ENCODE peak calls at places on chromosomes 1 and 21, in nine cellular contexts. Q is fibroblast of lung, W is psoas muscle, B is fibroblast of pulmonary artery, T is AG09309, D is Panc1, H is lower lobe of right lung, I is heart left ventricle, F is breast epithelium. C is an unnamed sample.

GRCh38 chr1:191588905-191589304 is 569.4 kb upstream of the RGS18 start:
- DNase-seq in Q (no peak), W (no peak), B (no peak), T (no peak), D (no peak), H (no peak), I (no peak), F (no peak), C (no peak)

GRCh38 chr1:8780405-8780804 is 37.0 kb downstream of the RERE start:
- DNase-seq in Q (no peak), W (no peak), B (no peak), T (no peak), D (no peak), H (no peak), I (no peak), F (no peak), C (no peak)

GRCh38 chr1:168623003-168623828 is 46.8 kb downstream of the XCL1 start:
- DNase-seq in Q (peak), W (peak), B (peak), T (peak), D (no peak), H (no peak), I (peak), F (no peak), C (no peak)

GRCh38 chr1:173149887-173150286 is 57.2 kb downstream of the TNFSF4 start:
- DNase-seq in Q (peak), W (no peak), B (peak), T (peak), D (no peak), H (no peak), I (no peak), F (no peak), C (peak)

GRCh38 chr1:26723013-26723991 is 27.5 kb downstream of the ARID1A start:
- DNase-seq in Q (peak), W (peak), B (peak), T (peak), D (no peak), H (peak), I (peak), F (peak), C (peak)

GRCh38 chr1:108051625-108052382 is 86.8 kb upstream of the VAV3 start:
- DNase-seq in Q (no peak), W (no peak), B (no peak), T (no peak), D (no peak), H (no peak), I (no peak), F (no peak), C (no peak)

GRCh38 chr1:240092301-240093119 is 827 bp downstream of the FMN2 start:
- DNase-seq in Q (peak), W (no peak), B (peak), T (no peak), D (no peak), H (no peak), I (no peak), F (no peak), C (no peak)

GRCh38 chr21:43361127-43361492 is 65.8 kb downstream of the SIK1 start:
- DNase-seq in Q (no peak), W (peak), B (no peak), T (no peak), D (no peak), H (no peak), I (peak), F (no peak), C (no peak)

GRCh38 chr1:204848579-204848978 is 22.1 kb upstream of the NFASC start:
- DNase-seq in Q (no peak), W (no peak), B (no peak), T (no peak), D (no peak), H (no peak), I (no peak), F (no peak), C (no peak)

GRCh38 chr1:17434591-17434990 is 4.9 kb downstream of the RCC2 start:
- DNase-seq in Q (no peak), W (no peak), B (no peak), T (no peak), D (no peak), H (no peak), I (no peak), F (no peak), C (no peak)

GRCh38 chr21:44913425-44914175 is 7.1 kb downstream of the ITGB2 start:
- DNase-seq in Q (no peak), W (no peak), B (no peak), T (no peak), D (no peak), H (peak), I (peak), F (no peak), C (no peak)

GRCh38 chr1:163094182-163094581 is 25.0 kb downstream of the RGS4 start:
- DNase-seq in Q (peak), W (no peak), B (no peak), T (no peak), D (no peak), H (no peak), I (no peak), F (no peak), C (no peak)

GRCh38 chr1:223776075-223776814 is 63.9 kb downstream of the CAPN2 start:
- DNase-seq in Q (peak), W (no peak), B (peak), T (peak), D (peak), H (no peak), I (peak), F (no peak), C (peak)

GRCh38 chr1:16209847-16210407 is 2.5 kb downstream of the ARHGEF19 start:
- DNase-seq in Q (peak), W (no peak), B (no peak), T (no peak), D (no peak), H (no peak), I (no peak), F (no peak), C (no peak)

GRCh38 chr1:234726359-234726836 is 116.4 kb upstream of the IRF2BP2 start:
- DNase-seq in Q (no peak), W (peak), B (no peak), T (no peak), D (no peak), H (no peak), I (peak), F (no peak), C (no peak)

GRCh38 chr1:242002072-242002471 is 3.2 kb upstream of the MAP1LC3C start:
- DNase-seq in Q (peak), W (no peak), B (no peak), T (no peak), D (no peak), H (no peak), I (no peak), F (no peak), C (no peak)

GRCh38 chr21:41604583-41605041 is 96.7 kb upstream of the TMPRSS2 start:
- DNase-seq in Q (no peak), W (no peak), B (no peak), T (no peak), D (no peak), H (no peak), I (no peak), F (no peak), C (no peak)

GRCh38 chr1:58500036-58500435 is 46.5 kb downstream of the OMA1 start:
- DNase-seq in Q (no peak), W (no peak), B (no peak), T (no peak), D (no peak), H (no peak), I (no peak), F (no peak), C (no peak)

GRCh38 chr1:1359668-1360468 is 1.5 kb upstream of the MXRA8 start:
- DNase-seq in Q (peak), W (peak), B (no peak), T (peak), D (no peak), H (no peak), I (peak), F (peak), C (peak)

GRCh38 chr1:9105336-9105867 is 23.5 kb downstream of the GPR157 start:
- DNase-seq in Q (no peak), W (no peak), B (no peak), T (no peak), D (no peak), H (no peak), I (no peak), F (peak), C (no peak)

GRCh38 chr1:35646043-35646442 is 4.7 kb upstream of the PSMB2 start:
- DNase-seq in Q (no peak), W (no peak), B (no peak), T (no peak), D (no peak), H (no peak), I (no peak), F (no peak), C (no peak)
- TF ChIP-seq CTCF in Q (no peak), W (no peak), B (no peak), T (peak), D (peak), H (no peak), I (no peak), F (no peak), C (no peak)

GRCh38 chr1:21620461-21620860 is 48.7 kb downstream of the RAP1GAP start:
- DNase-seq in Q (no peak), W (no peak), B (no peak), T (no peak), D (no peak), H (no peak), I (peak), F (no peak), C (no peak)

GRCh38 chr1:21623411-21623961 is 45.7 kb downstream of the RAP1GAP start:
- DNase-seq in Q (no peak), W (no peak), B (no peak), T (no peak), D (no peak), H (peak), I (no peak), F (peak), C (no peak)

GRCh38 chr1:21621051-21621450 is 48.1 kb downstream of the RAP1GAP start:
- DNase-seq in Q (no peak), W (no peak), B (no peak), T (no peak), D (no peak), H (no peak), I (no peak), F (no peak), C (no peak)

GRCh38 chr1:21622466-21623315 is 46.5 kb downstream of the RAP1GAP start:
- DNase-seq in Q (no peak), W (no peak), B (no peak), T (no peak), D (no peak), H (peak), I (no peak), F (no peak), C (no peak)

DNA sequence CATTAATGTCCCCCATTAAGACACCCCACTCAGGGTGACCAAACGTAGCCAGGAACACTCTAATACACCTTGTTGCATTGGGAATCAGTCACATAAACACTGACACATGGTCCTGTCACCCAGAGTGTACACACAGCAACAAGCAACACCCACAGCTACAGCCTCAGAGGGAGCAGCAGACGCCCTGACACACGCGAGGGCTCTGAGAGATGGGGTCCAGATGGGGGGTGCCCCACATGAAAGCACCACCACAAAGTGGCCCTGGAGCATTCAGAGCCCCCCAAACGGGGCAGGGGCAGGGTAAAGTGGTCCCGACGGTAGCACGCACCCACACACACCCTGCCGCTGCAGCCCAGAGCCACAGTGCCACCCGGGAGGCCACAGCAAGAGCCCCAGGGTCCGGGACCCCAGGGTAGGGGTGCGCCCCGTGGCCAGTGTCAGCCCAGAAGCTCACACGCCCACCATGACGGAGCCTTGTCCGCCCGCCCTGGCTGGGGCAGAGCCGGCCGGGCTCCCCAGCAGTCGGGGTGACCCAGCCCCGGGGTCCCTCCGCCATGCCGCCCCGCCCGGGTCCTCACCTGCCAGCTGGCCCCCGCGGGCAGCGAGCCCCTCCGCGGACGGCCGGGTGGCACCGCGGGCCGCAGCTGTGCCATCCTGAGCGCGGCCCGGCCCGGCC is 47.3 kb downstream of the RAP1GAP start:
- DNase-seq in Q (no peak), W (no peak), B (no peak), T (no peak), D (no peak), H (no peak), I (no peak), F (no peak), C (no peak)
- H3K4me3 ChIP-seq in Q (no peak), W (peak), B (no peak), T (no peak), D (peak), H (peak), I (peak), F (no peak), C (no peak)

DNA sequence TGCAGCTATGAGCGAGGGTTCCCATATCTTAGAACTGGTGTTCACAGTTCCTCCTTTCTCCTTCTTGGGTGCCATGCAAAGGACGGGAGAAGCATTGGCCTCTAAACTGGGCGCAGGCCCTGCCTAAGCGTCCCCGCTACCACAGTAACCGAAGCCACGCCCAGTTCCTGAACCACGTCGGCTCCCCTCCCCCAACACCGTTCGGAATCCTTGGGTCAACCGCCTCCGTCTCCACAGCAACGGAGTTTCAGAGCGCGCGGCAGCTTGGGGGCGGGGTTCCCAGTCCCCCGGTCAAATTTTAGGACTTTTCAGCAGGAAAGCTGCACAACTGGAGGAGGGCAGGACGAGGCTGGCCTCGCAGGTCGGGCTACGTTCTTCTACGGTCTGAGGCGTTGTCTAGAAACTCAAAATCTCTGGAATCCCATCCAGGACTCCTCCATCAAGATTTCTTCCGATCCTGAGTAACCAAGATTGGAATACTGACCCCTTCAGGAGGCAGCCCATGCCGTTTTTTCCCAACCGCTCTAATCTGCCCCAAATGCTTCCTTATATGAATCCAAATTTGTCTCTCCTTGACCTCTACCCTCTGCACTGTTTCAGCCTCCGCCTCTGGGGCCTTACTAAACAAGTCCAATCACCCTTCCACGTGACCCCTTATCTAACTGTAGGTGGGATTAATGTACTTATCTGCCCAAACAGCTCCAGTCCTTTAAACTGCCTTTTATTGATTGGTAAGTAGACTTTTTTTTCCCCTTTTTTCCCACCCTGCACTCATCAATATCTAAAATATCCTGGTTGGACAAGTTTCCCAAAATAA is at the start of gene SPAG17:
- DNase-seq in Q (peak), W (peak), B (peak), T (no peak), D (no peak), H (peak), I (peak), F (peak), C (no peak)
- TF ChIP-seq CTCF in Q (peak), W (no peak), B (peak), T (peak), D (peak), H (no peak), I (no peak), F (no peak), C (peak)

GRCh38 chr1:44895919-44896734 is 53.1 kb upstream of the PTCH2 start:
- DNase-seq in Q (peak), W (no peak), B (no peak), T (no peak), D (no peak), H (no peak), I (no peak), F (no peak), C (no peak)
- H3K4me3 ChIP-seq in Q (no peak), W (no peak), B (no peak), T (no peak), D (no peak), H (no peak), I (no peak), F (no peak), C (no peak)

GRCh38 chr1:6580588-6581270 is 935 bp downstream of the ZBTB48 start:
- DNase-seq in Q (no peak), W (peak), B (no peak), T (no peak), D (no peak), H (peak), I (peak), F (no peak), C (no peak)
- TF ChIP-seq CTCF in Q (peak), W (peak), B (no peak), T (peak), D (no peak), H (no peak), I (no peak), F (no peak), C (no peak)

GRCh38 chr1:150807257-150807637 is 813 bp downstream of the CTSK start:
- DNase-seq in Q (no peak), W (no peak), B (no peak), T (no peak), D (no peak), H (no peak), I (no peak), F (no peak), C (no peak)

GRCh38 chr1:150805899-150806298 is 2.2 kb downstream of the CTSK start:
- DNase-seq in Q (no peak), W (no peak), B (no peak), T (no peak), D (no peak), H (no peak), I (no peak), F (no peak), C (no peak)

GRCh38 chr1:150808851-150809250 is 791 bp upstream of the CTSK start:
- DNase-seq in Q (no peak), W (no peak), B (no peak), T (no peak), D (no peak), H (no peak), I (no peak), F (no peak), C (no peak)

GRCh38 chr1:150808134-150808533 is at the start of gene CTSK:
- DNase-seq in Q (no peak), W (no peak), B (no peak), T (no peak), D (no peak), H (no peak), I (no peak), F (no peak), C (no peak)

DNA sequence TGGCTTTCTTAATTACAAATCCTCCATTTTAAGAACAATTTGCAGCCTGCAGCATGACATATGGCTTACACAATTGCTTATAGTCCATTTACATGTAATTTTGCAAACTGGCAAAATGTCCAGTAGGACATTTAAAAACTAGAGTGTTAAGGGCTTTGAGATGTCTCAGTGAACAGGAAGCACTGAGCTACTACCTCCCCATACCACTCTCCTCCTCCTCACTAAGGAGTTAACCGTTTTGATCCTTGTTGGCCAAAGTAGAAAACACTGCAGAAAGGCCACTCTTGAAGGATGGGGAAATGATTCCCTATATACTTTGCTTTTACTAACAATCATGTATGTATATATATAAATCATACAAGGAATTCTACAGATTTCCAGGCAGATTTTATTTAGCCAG is 386 bp downstream of the CTSK start:
- DNase-seq in Q (no peak), W (no peak), B (no peak), T (no peak), D (no peak), H (no peak), I (no peak), F (no peak), C (no peak)
- H3K4me3 ChIP-seq in Q (peak), W (peak), B (peak), T (peak), D (no peak), H (peak), I (peak), F (peak), C (peak)